ENCODE peak calls at places on chromosomes 12 and 14, in six cellular contexts. One of them, this sample, is unnamed.

GRCh38 chr12:101707131-101707782 is 9.8 kb downstream of the CHPT1 start:
- DNase-seq in left colon: no peak
- DNase-seq in activated T-cell treated with anti-CD3 and anti-CD28 coated beads for 24 hours: no peak
- DNase-seq in BE2C: no peak
- DNase-seq in T-helper 2 cell: no peak
- DNase-seq in AG09309: no peak
- DNase-seq in this sample: no peak

GRCh38 chr14:56119221-56119967 is 1.2 kb downstream of the PELI2 start:
- DNase-seq in left colon: peak
- DNase-seq in activated T-cell treated with anti-CD3 and anti-CD28 coated beads for 24 hours: peak
- DNase-seq in BE2C: peak
- DNase-seq in T-helper 2 cell: no peak
- DNase-seq in AG09309: no peak
- DNase-seq in this sample: peak

GRCh38 chr12:121003650-121004049 is 12.6 kb downstream of the C12orf43 start:
- DNase-seq in left colon: no peak
- DNase-seq in activated T-cell treated with anti-CD3 and anti-CD28 coated beads for 24 hours: no peak
- DNase-seq in BE2C: no peak
- DNase-seq in T-helper 2 cell: no peak
- DNase-seq in AG09309: no peak
- DNase-seq in this sample: no peak

GRCh38 chr12:122687091-122687490 is 16.1 kb downstream of the HCAR2 start:
- DNase-seq in left colon: peak
- DNase-seq in activated T-cell treated with anti-CD3 and anti-CD28 coated beads for 24 hours: no peak
- DNase-seq in BE2C: peak
- DNase-seq in T-helper 2 cell: no peak
- DNase-seq in AG09309: no peak
- DNase-seq in this sample: no peak

GRCh38 chr14:71555654-71556559 is 376.3 kb upstream of the RGS6 start:
- DNase-seq in left colon: peak
- DNase-seq in activated T-cell treated with anti-CD3 and anti-CD28 coated beads for 24 hours: peak
- DNase-seq in BE2C: no peak
- DNase-seq in T-helper 2 cell: peak
- DNase-seq in AG09309: no peak
- DNase-seq in this sample: no peak

GRCh38 chr12:6563448-6564050 is 4.5 kb downstream of the NOP2 start:
- DNase-seq in left colon: no peak
- DNase-seq in activated T-cell treated with anti-CD3 and anti-CD28 coated beads for 24 hours: peak
- DNase-seq in BE2C: peak
- DNase-seq in T-helper 2 cell: peak
- DNase-seq in AG09309: no peak
- DNase-seq in this sample: peak

GRCh38 chr12:123995023-123995422 is 22.0 kb downstream of the ZNF664 start:
- DNase-seq in left colon: no peak
- DNase-seq in activated T-cell treated with anti-CD3 and anti-CD28 coated beads for 24 hours: no peak
- DNase-seq in BE2C: no peak
- DNase-seq in T-helper 2 cell: no peak
- DNase-seq in AG09309: peak
- DNase-seq in this sample: peak

GRCh38 chr12:116160196-116160595 is 117.3 kb downstream of the MED13L start:
- DNase-seq in left colon: no peak
- DNase-seq in activated T-cell treated with anti-CD3 and anti-CD28 coated beads for 24 hours: no peak
- DNase-seq in BE2C: no peak
- DNase-seq in T-helper 2 cell: no peak
- DNase-seq in AG09309: no peak
- DNase-seq in this sample: no peak

GRCh38 chr14:61841145-61841544 is 78.9 kb downstream of the SNAPC1 start:
- DNase-seq in left colon: no peak
- DNase-seq in activated T-cell treated with anti-CD3 and anti-CD28 coated beads for 24 hours: no peak
- DNase-seq in BE2C: peak
- DNase-seq in T-helper 2 cell: no peak
- DNase-seq in AG09309: no peak
- DNase-seq in this sample: no peak

GRCh38 chr14:82621881-82622450 is 1088.3 kb upstream of the SEL1L start:
- DNase-seq in left colon: no peak
- DNase-seq in activated T-cell treated with anti-CD3 and anti-CD28 coated beads for 24 hours: no peak
- DNase-seq in BE2C: peak
- DNase-seq in T-helper 2 cell: no peak
- DNase-seq in AG09309: no peak
- DNase-seq in this sample: no peak

GRCh38 chr14:23557946-23558345 is 1.9 kb downstream of the THTPA start:
- DNase-seq in left colon: no peak
- DNase-seq in activated T-cell treated with anti-CD3 and anti-CD28 coated beads for 24 hours: no peak
- DNase-seq in BE2C: no peak
- DNase-seq in T-helper 2 cell: no peak
- DNase-seq in AG09309: no peak
- DNase-seq in this sample: no peak

This sample was measured in GM03348.